ENCODE peak calls at places on chromosomes 6 and 20, in four cellular contexts. O is MM.1S, L is HCT116, E is Panc1. B is an unnamed sample. For H3K4me1, the result is how much of the 10 kb centered on the place peaks cover.

GRCh38 chr6:82205793-82206425 is 41.6 kb downstream of the IBTK start:
- DNase-seq in O (no peak), L (no peak), E (no peak), B (no peak)

GRCh38 chr6:79170431-79170830 is 64.1 kb downstream of the HMGN3 start:
- DNase-seq in O (no peak), L (no peak), E (no peak), B (no peak)

GRCh38 chr20:60250251-60250650 is 292.0 kb downstream of the CDH26 start:
- DNase-seq in O (no peak), L (no peak), E (no peak), B (no peak)

GRCh38 chr6:135534773-135535380 is 37.3 kb upstream of the AHI1 start:
- DNase-seq in O (no peak), L (no peak), E (no peak), B (no peak)

GRCh38 chr6:37965964-37966676 is 146.6 kb downstream of the ZFAND3 start:
- DNase-seq in O (no peak), L (no peak), E (peak), B (peak)

GRCh38 chr20:53594068-53595017 is 704 bp upstream of the ZNF217 start:
- DNase-seq in O (peak), L (peak), E (no peak), B (no peak)

GRCh38 chr6:118580585-118581419 is 32.7 kb downstream of the PLN start:
- DNase-seq in O (peak), L (peak), E (peak), B (peak)

GRCh38 chr6:33958208-33958862 is 154.5 kb upstream of the MLN start:
- DNase-seq in O (no peak), L (no peak), E (no peak), B (no peak)

GRCh38 chr20:57389695-57390603 is 1.2 kb upstream of the RBM38 start:
- DNase-seq in O (no peak), L (no peak), E (no peak), B (no peak)

GRCh38 chr6:101722991-101723579 is 329.6 kb downstream of the GRIK2 start:
- DNase-seq in O (no peak), L (no peak), E (no peak), B (peak)

GRCh38 chr6:167507376-167507961 is 182.6 kb downstream of the TTLL2 start:
- DNase-seq in O (no peak), L (no peak), E (no peak), B (no peak)

GRCh38 chr6:45432944-45433343 is 55.2 kb upstream of the SUPT3H start:
- DNase-seq in O (no peak), L (no peak), E (no peak), B (no peak)

DNA sequence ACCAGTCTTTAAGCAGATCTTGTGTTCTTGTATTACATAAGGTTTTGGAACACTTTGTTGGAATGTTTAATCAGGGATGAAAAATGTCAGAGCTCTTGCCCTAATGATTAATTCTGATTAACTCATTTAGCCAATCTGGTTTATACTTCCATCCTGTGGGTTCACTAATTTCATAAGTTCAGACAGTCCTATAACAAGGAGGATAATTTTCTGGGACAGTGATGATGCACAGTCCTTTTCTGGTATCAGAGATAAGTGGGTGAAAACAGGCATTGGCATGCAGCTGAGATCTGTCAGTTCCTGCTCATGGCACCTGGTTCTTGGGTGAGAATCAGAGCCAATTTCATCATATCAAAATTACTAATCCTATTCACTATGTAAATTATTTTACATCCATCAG is 125.0 kb upstream of the LAMA2 start:
- DNase-seq in O (no peak), L (no peak), E (no peak), B (peak)
- H3K4me1 ChIP-seq in O (under half), L (under half), E (under half), B (under half)

GRCh38 chr6:149079911-149080501 is 237.5 kb upstream of the TAB2 start:
- DNase-seq in O (no peak), L (no peak), E (no peak), B (no peak)
- H3K4me1 ChIP-seq in O (under half), L (under half), E (under half), B (under half)

DNA sequence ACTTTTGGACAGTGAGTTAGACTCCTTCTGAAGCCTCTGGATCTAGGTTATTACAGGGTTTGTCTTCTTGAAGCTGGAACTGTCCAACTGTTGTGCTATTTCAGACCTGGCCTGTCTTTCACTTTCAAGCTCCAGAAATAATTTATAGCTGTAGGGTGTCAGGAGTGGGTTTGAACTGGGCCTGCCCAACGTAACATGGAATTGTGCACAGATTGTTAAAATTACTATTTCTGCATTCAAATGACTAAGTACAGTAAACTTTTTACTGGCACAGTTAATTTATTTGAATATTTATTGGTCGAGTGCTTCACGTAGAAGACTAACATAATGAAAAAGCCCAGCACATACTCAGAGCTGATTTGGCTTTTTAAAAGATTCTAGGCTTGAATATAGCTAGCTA is 74.3 kb downstream of the ARID1B start:
- DNase-seq in O (peak), L (no peak), E (no peak), B (no peak)
- H3K4me1 ChIP-seq in O (half or more), L (under half), E (under half), B (under half)

GRCh38 chr6:109443425-109443950 is 3.0 kb downstream of the SMPD2 start:
- DNase-seq in O (no peak), L (no peak), E (no peak), B (no peak)
- H3K4me1 ChIP-seq in O (under half), L (under half), E (under half), B (under half)

DNA sequence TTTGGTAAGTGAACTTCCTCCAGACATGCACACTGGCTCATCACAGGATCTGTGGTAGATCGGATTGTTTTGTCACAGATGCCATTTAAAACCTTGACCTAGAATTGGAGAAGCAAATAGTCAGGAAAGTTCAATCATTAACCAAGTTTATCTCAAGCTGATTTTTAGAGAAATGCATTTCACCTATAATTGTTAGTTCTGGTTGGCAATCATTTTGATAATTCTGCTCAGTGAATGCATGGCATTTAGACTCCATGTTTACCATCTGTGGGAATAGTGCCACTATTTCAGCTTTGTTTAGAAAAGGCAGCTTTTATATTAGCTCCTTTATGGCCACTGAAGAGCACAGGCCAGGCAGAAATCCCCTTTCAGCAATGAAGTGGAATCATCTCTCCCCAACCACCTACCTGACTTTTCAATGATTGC is 73.9 kb upstream of the IPCEF1 start:
- DNase-seq in O (no peak), L (no peak), E (no peak), B (no peak)
- H3K4me1 ChIP-seq in O (under half), L (under half), E (under half), B (under half)

DNA sequence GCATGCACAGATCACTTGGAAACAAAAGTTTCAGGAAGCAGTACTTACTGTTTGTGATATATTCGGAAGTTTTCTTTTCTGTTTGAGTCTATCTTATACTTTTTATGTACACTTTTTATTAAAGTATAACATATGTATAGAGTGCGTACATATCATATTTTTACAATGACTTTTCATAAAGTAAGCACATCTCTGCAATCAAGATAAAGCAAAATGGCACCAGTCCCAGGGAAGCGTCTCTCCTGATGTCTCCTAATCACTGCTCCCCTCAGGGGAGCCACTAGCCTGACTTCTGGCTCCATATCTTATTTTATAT is 26.3 kb downstream of the CDS2 start:
- DNase-seq in O (no peak), L (no peak), E (no peak), B (no peak)
- H3K4me1 ChIP-seq in O (under half), L (half or more), E (under half), B (under half)

GRCh38 chr20:34691838-34692237 is 12.3 kb upstream of the TP53INP2 start:
- DNase-seq in O (no peak), L (no peak), E (no peak), B (no peak)

GRCh38 chr20:34689486-34689885 is 12.6 kb upstream of the PIGU start:
- DNase-seq in O (no peak), L (no peak), E (no peak), B (no peak)

GRCh38 chr20:34693414-34693813 is 10.7 kb upstream of the TP53INP2 start:
- DNase-seq in O (no peak), L (no peak), E (no peak), B (no peak)
- H3K4me1 ChIP-seq in O (under half), L (under half), E (under half), B (under half)

GRCh38 chr6:107816818-107817217 is 7.3 kb downstream of the SCML4 start:
- DNase-seq in O (no peak), L (no peak), E (no peak), B (no peak)
- H3K4me1 ChIP-seq in O (under half), L (under half), E (under half), B (under half)

GRCh38 chr20:37291724-37292126 is 2.3 kb downstream of the MANBAL start:
- DNase-seq in O (no peak), L (no peak), E (no peak), B (no peak)
- H3K4me1 ChIP-seq in O (under half), L (half or more), E (under half), B (under half)

GRCh38 chr20:1469306-1469905 is 2.8 kb upstream of the NSFL1C start:
- DNase-seq in O (no peak), L (no peak), E (no peak), B (no peak)

GRCh38 chr20:1471242-1471641 is 4.6 kb upstream of the NSFL1C start:
- DNase-seq in O (no peak), L (no peak), E (no peak), B (no peak)

GRCh38 chr20:1467355-1468116 is 887 bp upstream of the NSFL1C start:
- DNase-seq in O (no peak), L (no peak), E (no peak), B (no peak)

GRCh38 chr20:1468117-1468624 is 1.5 kb upstream of the NSFL1C start:
- DNase-seq in O (no peak), L (no peak), E (no peak), B (no peak)

GRCh38 chr20:1469925-1470571 is 3.4 kb upstream of the NSFL1C start:
- DNase-seq in O (peak), L (peak), E (peak), B (peak)
- H3K4me1 ChIP-seq in O (under half), L (under half), E (under half), B (under half)